ENCODE peak calls at places on chromosomes 6 and 20, in seven cellular contexts. Q, B, Z, W, X, V and G are unnamed samples.

GRCh38 chr6:167073679-167074274 is 49.1 kb upstream of the CCR6 start:
- DNase-seq in X (no peak), Q (no peak), W (no peak), V (peak; percentile 67), B (no peak), Z (no peak), G (no peak)

GRCh38 chr6:98024359-98024758 is 741.3 kb upstream of the MMS22L start:
- DNase-seq in V (no peak), Q (no peak), X (no peak), Z (no peak), W (no peak), B (no peak), G (no peak)

GRCh38 chr20:33663161-33664084 is 1.3 kb downstream of the C20orf144 start:
- DNase-seq in B (peak; percentile 78), Z (peak; percentile 86), V (peak; percentile 91), W (peak; percentile 96), X (peak; percentile 87), Q (peak; percentile 88), G (peak; percentile 67)

GRCh38 chr20:36162272-36162966 is 7.9 kb downstream of the EPB41L1 start:
- DNase-seq in V (no peak), B (no peak), X (no peak), Q (peak; percentile 45), W (no peak), Z (no peak), G (no peak)

GRCh38 chr20:20824924-20825584 is 112.6 kb upstream of the RALGAPA2 start:
- DNase-seq in X (peak; percentile 56), V (peak; percentile 44), W (peak; percentile 77), Q (peak; percentile 83), Z (peak; percentile 28), B (peak; percentile 35), G (peak; percentile 31)

GRCh38 chr20:53495357-53495756 is 98.3 kb downstream of the ZNF217 start:
- DNase-seq in B (no peak), Z (no peak), X (no peak), W (peak; percentile 40), Q (no peak), V (no peak), G (no peak)

GRCh38 chr6:166936079-166936787 is 20.1 kb downstream of the RNASET2 start:
- DNase-seq in W (no peak), B (no peak), Q (no peak), Z (no peak), X (no peak), V (no peak), G (no peak)

GRCh38 chr6:21899708-21900107 is 306.2 kb downstream of the SOX4 start:
- DNase-seq in W (no peak), Z (no peak), V (no peak), Q (no peak), B (no peak), X (no peak), G (no peak)

GRCh38 chr6:8082954-8083858 is 19.0 kb upstream of the BLOC1S5 start:
- DNase-seq in V (no peak), Z (no peak), Q (peak; percentile 82), X (no peak), B (no peak), W (peak; percentile 16), G (no peak)

GRCh38 chr6:43927525-43928210 is 157.7 kb downstream of the VEGFA start:
- DNase-seq in Z (peak; percentile 4), B (no peak), V (no peak), W (no peak), X (no peak), Q (peak; percentile 65), G (no peak)

GRCh38 chr6:4607026-4607704 is 169.0 kb upstream of the CDYL start:
- DNase-seq in X (peak; percentile 29), Q (no peak), Z (no peak), V (no peak), B (no peak), W (no peak), G (no peak)

GRCh38 chr6:154474636-154475428 is 35.7 kb downstream of the CNKSR3 start:
- DNase-seq in W (no peak), Q (no peak), X (no peak), Z (no peak), V (no peak), B (no peak), G (no peak)

GRCh38 chr6:11130605-11131004 is 19.1 kb upstream of the ERVFRD-1 start:
- DNase-seq in V (no peak), Z (no peak), X (no peak), W (no peak), Q (no peak), B (no peak), G (no peak)

GRCh38 chr6:164022632-164023031 is 608.1 kb downstream of the QKI start:
- DNase-seq in Q (no peak), V (no peak), B (no peak), X (no peak), W (no peak), Z (no peak), G (no peak)

GRCh38 chr6:167565884-167566491 is 241.1 kb downstream of the TTLL2 start:
- DNase-seq in Q (no peak), V (no peak), Z (peak; percentile 54), B (no peak), X (peak; percentile 52), W (peak; percentile 69), G (no peak)

GRCh38 chr6:84871925-84872324 is 107.5 kb upstream of the TBX18 start:
- DNase-seq in Z (no peak), Q (no peak), V (no peak), X (no peak), W (no peak), B (no peak), G (no peak)

GRCh38 chr6:72552938-72553337 is 68.9 kb upstream of the KCNQ5 start:
- DNase-seq in Z (no peak), X (no peak), V (no peak), Q (peak; percentile 6), B (no peak), W (no peak), G (no peak)

GRCh38 chr6:123742626-123743025 is 61.0 kb upstream of the NKAIN2 start:
- DNase-seq in Q (no peak), B (no peak), Z (no peak), V (no peak), X (no peak), W (no peak), G (no peak)

GRCh38 chr20:19493794-19494495 is 264.1 kb upstream of the RIN2 start:
- DNase-seq in Z (peak; percentile 16), W (no peak), V (no peak), X (no peak), Q (no peak), B (no peak), G (peak; percentile 77)

GRCh38 chr20:64069614-64070243 is 6.7 kb downstream of the TCEA2 start:
- DNase-seq in B (no peak), V (no peak), Q (no peak), X (no peak), W (no peak), Z (no peak), G (no peak)

GRCh38 chr6:4948781-4949450 is 54.9 kb downstream of the RPP40 start:
- DNase-seq in X (no peak), W (no peak), B (no peak), Z (no peak), Q (peak; percentile 30), V (no peak), G (no peak)

GRCh38 chr20:45905505-45906079 is 6.4 kb downstream of the PLTP start:
- DNase-seq in Q (no peak), V (no peak), X (no peak), W (no peak), B (no peak), Z (no peak), G (no peak)

GRCh38 chr6:141488466-141488865 is 644.3 kb upstream of the GJE1 start:
- DNase-seq in Z (no peak), W (no peak), B (no peak), X (no peak), V (peak; percentile 53), Q (no peak), G (no peak)

GRCh38 chr6:167130008-167130677 is 7.2 kb downstream of the CCR6 start:
- DNase-seq in B (no peak), Q (no peak), V (peak; percentile 77), X (no peak), W (no peak), Z (no peak), G (no peak)

GRCh38 chr6:158938811-158939254 is 61.2 kb downstream of the RSPH3 start:
- DNase-seq in X (peak; percentile 11), Z (no peak), Q (peak; percentile 28), V (peak; percentile 48), W (peak; percentile 49), B (no peak), G (no peak)

GRCh38 chr6:45555981-45556771 is 178.4 kb upstream of the SUPT3H start:
- DNase-seq in Z (peak; percentile 18), B (no peak), Q (no peak), X (no peak), W (peak; percentile 37), V (no peak), G (no peak)
- H3K4me3 ChIP-seq in Z (peak overlapping the region; percentile 47), B (no peak overlapping the region), Q (no peak overlapping the region), X (no peak overlapping the region), W (no peak overlapping the region), V (no peak overlapping the region), G (peak overlapping the region; percentile 23)

DNA sequence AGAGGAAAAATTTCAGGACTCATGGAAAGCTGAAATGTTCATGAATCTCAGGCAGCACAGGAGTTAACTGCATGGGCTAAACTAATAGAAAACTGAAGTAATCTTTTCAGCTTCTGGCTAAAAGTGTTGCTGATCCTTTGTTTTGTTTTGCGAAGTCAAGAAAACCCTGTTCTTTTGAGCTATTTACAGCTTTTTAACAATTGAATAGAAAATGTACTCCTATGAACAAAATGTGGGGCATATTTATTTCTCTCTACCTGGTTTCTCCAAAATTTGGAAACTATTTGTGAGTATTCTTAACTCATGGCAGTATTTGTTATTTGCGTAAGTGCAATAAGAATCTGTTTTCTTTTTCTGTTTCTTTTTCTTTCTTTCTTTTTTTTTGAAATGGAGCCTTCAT is 818.8 kb upstream of the CITED2 start:
- DNase-seq in W (no peak), V (peak; percentile 8), Q (no peak), Z (no peak), B (peak; percentile 2), X (no peak), G (no peak)
- H3K9me3 ChIP-seq in W (peaks cover 9% of the 10 kb centered on the region), V (no peaks in the 10 kb centered on the region), Q (peaks cover 35% of the 10 kb centered on the region), Z (peaks cover 42% of the 10 kb centered on the region), B (no peaks in the 10 kb centered on the region), X (no peaks in the 10 kb centered on the region), G (peaks cover 5% of the 10 kb centered on the region)

GRCh38 chr6:135088818-135089809 is 34.5 kb upstream of the HBS1L start:
- DNase-seq in W (no peak), X (no peak), V (peak; percentile 51), B (peak; percentile 20), Q (peak; percentile 54), Z (no peak), G (no peak)
- H3K36me3 ChIP-seq in W (no peaks in the 10 kb centered on the region), X (no peaks in the 10 kb centered on the region), V (no peaks in the 10 kb centered on the region), B (no peaks in the 10 kb centered on the region), Q (no peaks in the 10 kb centered on the region), Z (no peaks in the 10 kb centered on the region), G (no peaks in the 10 kb centered on the region)

GRCh38 chr6:110813338-110813737 is 1.9 kb downstream of the CDK19 start:
- DNase-seq in B (no peak), V (no peak), X (no peak), W (no peak), Q (no peak), Z (no peak), G (no peak)
- H3K4me3 ChIP-seq in B (no peak overlapping the region), V (peak overlapping the region; percentile 78), X (peak overlapping the region; percentile 95), W (peak overlapping the region; percentile 65), Q (peak overlapping the region; percentile 74), Z (peak overlapping the region; percentile 100), G (no peak overlapping the region)

GRCh38 chr20:40010483-40010882 is 678.6 kb downstream of the MAFB start:
- DNase-seq in Q (no peak), X (no peak), W (no peak), Z (no peak), V (no peak), B (no peak), G (no peak)
- H3K9me3 ChIP-seq in Q (peaks cover 5% of the 10 kb centered on the region), X (no peaks in the 10 kb centered on the region), W (no peaks in the 10 kb centered on the region), Z (no peaks in the 10 kb centered on the region), V (no peaks in the 10 kb centered on the region), B (no peaks in the 10 kb centered on the region), G (no peaks in the 10 kb centered on the region)